ENCODE peak calls at places on chromosomes 3 and 15, in nine cellular contexts. One of them, this sample, is unnamed.

GRCh38 chr3:61414456-61414855 is 146.9 kb upstream of the PTPRG start:
- ATAC-seq in mucosa of descending colon: no peak
- ATAC-seq in right lobe of liver: no peak
- ATAC-seq in aorta: no peak
- ATAC-seq in CD8-positive, alpha-beta T cell: no peak
- ATAC-seq in naive B cell: no peak
- ATAC-seq in activated naive CD8-positive, alpha-beta T cell treated with anti-CD3 and anti-CD28 coated beads, Interleukin-2, amount 10 ng/mL, durations not matched to agents 7 days and 5 days: no peak
- ATAC-seq in Right ventricle myocardium superior: no peak
- ATAC-seq in omental fat pad: no peak
- ATAC-seq in this sample: no peak

GRCh38 chr3:173238091-173238490 is 97.1 kb upstream of the SPATA16 start:
- ATAC-seq in mucosa of descending colon: no peak
- ATAC-seq in right lobe of liver: no peak
- ATAC-seq in aorta: no peak
- ATAC-seq in CD8-positive, alpha-beta T cell: no peak
- ATAC-seq in naive B cell: no peak
- ATAC-seq in activated naive CD8-positive, alpha-beta T cell treated with anti-CD3 and anti-CD28 coated beads, Interleukin-2, amount 10 ng/mL, durations not matched to agents 7 days and 5 days: no peak
- ATAC-seq in Right ventricle myocardium superior: no peak
- ATAC-seq in omental fat pad: no peak
- ATAC-seq in this sample: no peak

GRCh38 chr3:31704651-31705179 is 172.0 kb downstream of the STT3B start:
- ATAC-seq in mucosa of descending colon: peak; percentile 96
- ATAC-seq in right lobe of liver: peak; percentile 74
- ATAC-seq in aorta: no peak
- ATAC-seq in CD8-positive, alpha-beta T cell: no peak
- ATAC-seq in naive B cell: no peak
- ATAC-seq in activated naive CD8-positive, alpha-beta T cell treated with anti-CD3 and anti-CD28 coated beads, Interleukin-2, amount 10 ng/mL, durations not matched to agents 7 days and 5 days: no peak
- ATAC-seq in Right ventricle myocardium superior: peak; percentile 38
- ATAC-seq in omental fat pad: no peak
- ATAC-seq in this sample: peak; percentile 87

GRCh38 chr15:99708563-99708962 is 24.7 kb downstream of the LYSMD4 start:
- ATAC-seq in mucosa of descending colon: peak; percentile 96
- ATAC-seq in right lobe of liver: peak; percentile 69
- ATAC-seq in aorta: peak; percentile 79
- ATAC-seq in CD8-positive, alpha-beta T cell: no peak
- ATAC-seq in naive B cell: no peak
- ATAC-seq in activated naive CD8-positive, alpha-beta T cell treated with anti-CD3 and anti-CD28 coated beads, Interleukin-2, amount 10 ng/mL, durations not matched to agents 7 days and 5 days: no peak
- ATAC-seq in Right ventricle myocardium superior: peak; percentile 73
- ATAC-seq in omental fat pad: peak; percentile 89
- ATAC-seq in this sample: peak; percentile 96

GRCh38 chr3:165133188-165133899 is 55.0 kb upstream of the SI start:
- ATAC-seq in mucosa of descending colon: peak; percentile 95
- ATAC-seq in right lobe of liver: peak; percentile 65
- ATAC-seq in aorta: no peak
- ATAC-seq in CD8-positive, alpha-beta T cell: no peak
- ATAC-seq in naive B cell: no peak
- ATAC-seq in activated naive CD8-positive, alpha-beta T cell treated with anti-CD3 and anti-CD28 coated beads, Interleukin-2, amount 10 ng/mL, durations not matched to agents 7 days and 5 days: no peak
- ATAC-seq in Right ventricle myocardium superior: no peak
- ATAC-seq in omental fat pad: no peak
- ATAC-seq in this sample: no peak

GRCh38 chr3:177813322-177813721 is 616.0 kb upstream of the TBL1XR1 start:
- ATAC-seq in mucosa of descending colon: no peak
- ATAC-seq in right lobe of liver: peak; percentile 65
- ATAC-seq in aorta: no peak
- ATAC-seq in CD8-positive, alpha-beta T cell: no peak
- ATAC-seq in naive B cell: no peak
- ATAC-seq in activated naive CD8-positive, alpha-beta T cell treated with anti-CD3 and anti-CD28 coated beads, Interleukin-2, amount 10 ng/mL, durations not matched to agents 7 days and 5 days: no peak
- ATAC-seq in Right ventricle myocardium superior: peak; percentile 65
- ATAC-seq in omental fat pad: no peak
- ATAC-seq in this sample: no peak

GRCh38 chr15:70559223-70559823 is 204.0 kb downstream of the UACA start:
- ATAC-seq in mucosa of descending colon: peak; percentile 82
- ATAC-seq in right lobe of liver: peak; percentile 87
- ATAC-seq in aorta: no peak
- ATAC-seq in CD8-positive, alpha-beta T cell: peak; percentile 84
- ATAC-seq in naive B cell: peak; percentile 63
- ATAC-seq in activated naive CD8-positive, alpha-beta T cell treated with anti-CD3 and anti-CD28 coated beads, Interleukin-2, amount 10 ng/mL, durations not matched to agents 7 days and 5 days: peak; percentile 94
- ATAC-seq in Right ventricle myocardium superior: peak; percentile 52
- ATAC-seq in omental fat pad: no peak
- ATAC-seq in this sample: peak; percentile 46

GRCh38 chr3:15794303-15794771 is 3.4 kb downstream of the ANKRD28 start:
- ATAC-seq in mucosa of descending colon: no peak
- ATAC-seq in right lobe of liver: no peak
- ATAC-seq in aorta: no peak
- ATAC-seq in CD8-positive, alpha-beta T cell: peak; percentile 26
- ATAC-seq in naive B cell: peak; percentile 48
- ATAC-seq in activated naive CD8-positive, alpha-beta T cell treated with anti-CD3 and anti-CD28 coated beads, Interleukin-2, amount 10 ng/mL, durations not matched to agents 7 days and 5 days: no peak
- ATAC-seq in Right ventricle myocardium superior: no peak
- ATAC-seq in omental fat pad: no peak
- ATAC-seq in this sample: no peak

GRCh38 chr15:90902996-90903732 is at the start of gene MAN2A2:
- ATAC-seq in mucosa of descending colon: peak; percentile 80
- ATAC-seq in right lobe of liver: peak; percentile 82
- ATAC-seq in aorta: peak; percentile 73
- ATAC-seq in CD8-positive, alpha-beta T cell: peak; percentile 65
- ATAC-seq in naive B cell: peak; percentile 62
- ATAC-seq in activated naive CD8-positive, alpha-beta T cell treated with anti-CD3 and anti-CD28 coated beads, Interleukin-2, amount 10 ng/mL, durations not matched to agents 7 days and 5 days: peak; percentile 71
- ATAC-seq in Right ventricle myocardium superior: peak; percentile 44
- ATAC-seq in omental fat pad: peak; percentile 50
- ATAC-seq in this sample: peak; percentile 63

GRCh38 chr3:20225769-20226168 is 39.8 kb upstream of the SGO1 start:
- ATAC-seq in mucosa of descending colon: no peak
- ATAC-seq in right lobe of liver: peak; percentile 85
- ATAC-seq in aorta: no peak
- ATAC-seq in CD8-positive, alpha-beta T cell: no peak
- ATAC-seq in naive B cell: no peak
- ATAC-seq in activated naive CD8-positive, alpha-beta T cell treated with anti-CD3 and anti-CD28 coated beads, Interleukin-2, amount 10 ng/mL, durations not matched to agents 7 days and 5 days: no peak
- ATAC-seq in Right ventricle myocardium superior: no peak
- ATAC-seq in omental fat pad: no peak
- ATAC-seq in this sample: no peak

GRCh38 chr15:31012455-31012854 is 21.0 kb upstream of the MTMR10 start:
- ATAC-seq in mucosa of descending colon: no peak
- ATAC-seq in right lobe of liver: no peak
- ATAC-seq in aorta: no peak
- ATAC-seq in CD8-positive, alpha-beta T cell: no peak
- ATAC-seq in naive B cell: no peak
- ATAC-seq in activated naive CD8-positive, alpha-beta T cell treated with anti-CD3 and anti-CD28 coated beads, Interleukin-2, amount 10 ng/mL, durations not matched to agents 7 days and 5 days: no peak
- ATAC-seq in Right ventricle myocardium superior: no peak
- ATAC-seq in omental fat pad: no peak
- ATAC-seq in this sample: no peak

GRCh38 chr15:81492303-81492702 is 118.3 kb upstream of the TMC3 start:
- ATAC-seq in mucosa of descending colon: no peak
- ATAC-seq in right lobe of liver: no peak
- ATAC-seq in aorta: no peak
- ATAC-seq in CD8-positive, alpha-beta T cell: no peak
- ATAC-seq in naive B cell: no peak
- ATAC-seq in activated naive CD8-positive, alpha-beta T cell treated with anti-CD3 and anti-CD28 coated beads, Interleukin-2, amount 10 ng/mL, durations not matched to agents 7 days and 5 days: no peak
- ATAC-seq in Right ventricle myocardium superior: no peak
- ATAC-seq in omental fat pad: no peak
- ATAC-seq in this sample: peak; percentile 57

GRCh38 chr3:99012051-99012450 is 110.6 kb upstream of the DCBLD2 start:
- ATAC-seq in mucosa of descending colon: no peak
- ATAC-seq in right lobe of liver: no peak
- ATAC-seq in aorta: peak; percentile 53
- ATAC-seq in CD8-positive, alpha-beta T cell: no peak
- ATAC-seq in naive B cell: no peak
- ATAC-seq in activated naive CD8-positive, alpha-beta T cell treated with anti-CD3 and anti-CD28 coated beads, Interleukin-2, amount 10 ng/mL, durations not matched to agents 7 days and 5 days: no peak
- ATAC-seq in Right ventricle myocardium superior: peak; percentile 31
- ATAC-seq in omental fat pad: no peak
- ATAC-seq in this sample: no peak

GRCh38 chr15:64507293-64507802 is 47.0 kb downstream of the ZNF609 start:
- ATAC-seq in mucosa of descending colon: peak; percentile 97
- ATAC-seq in right lobe of liver: peak; percentile 91
- ATAC-seq in aorta: peak; percentile 90
- ATAC-seq in CD8-positive, alpha-beta T cell: peak; percentile 68
- ATAC-seq in naive B cell: peak; percentile 82
- ATAC-seq in activated naive CD8-positive, alpha-beta T cell treated with anti-CD3 and anti-CD28 coated beads, Interleukin-2, amount 10 ng/mL, durations not matched to agents 7 days and 5 days: peak; percentile 74
- ATAC-seq in Right ventricle myocardium superior: peak; percentile 96
- ATAC-seq in omental fat pad: peak; percentile 97
- ATAC-seq in this sample: peak; percentile 77

GRCh38 chr3:71245052-71245488 is 338.5 kb downstream of the FOXP1 start:
- ATAC-seq in mucosa of descending colon: peak; percentile 37
- ATAC-seq in right lobe of liver: peak; percentile 10
- ATAC-seq in aorta: peak; percentile 75
- ATAC-seq in CD8-positive, alpha-beta T cell: no peak
- ATAC-seq in naive B cell: no peak
- ATAC-seq in activated naive CD8-positive, alpha-beta T cell treated with anti-CD3 and anti-CD28 coated beads, Interleukin-2, amount 10 ng/mL, durations not matched to agents 7 days and 5 days: no peak
- ATAC-seq in Right ventricle myocardium superior: peak; percentile 54
- ATAC-seq in omental fat pad: no peak
- ATAC-seq in this sample: no peak

GRCh38 chr3:149534671-149535394 is 60.3 kb downstream of the TM4SF4 start:
- ATAC-seq in mucosa of descending colon: peak; percentile 54
- ATAC-seq in right lobe of liver: peak; percentile 20
- ATAC-seq in aorta: no peak
- ATAC-seq in CD8-positive, alpha-beta T cell: no peak
- ATAC-seq in naive B cell: no peak
- ATAC-seq in activated naive CD8-positive, alpha-beta T cell treated with anti-CD3 and anti-CD28 coated beads, Interleukin-2, amount 10 ng/mL, durations not matched to agents 7 days and 5 days: no peak
- ATAC-seq in Right ventricle myocardium superior: peak; percentile 57
- ATAC-seq in omental fat pad: no peak
- ATAC-seq in this sample: no peak

GRCh38 chr3:183392166-183393034 is 36.0 kb downstream of the MCF2L2 start:
- ATAC-seq in mucosa of descending colon: no peak
- ATAC-seq in right lobe of liver: no peak
- ATAC-seq in aorta: no peak
- ATAC-seq in CD8-positive, alpha-beta T cell: no peak
- ATAC-seq in naive B cell: no peak
- ATAC-seq in activated naive CD8-positive, alpha-beta T cell treated with anti-CD3 and anti-CD28 coated beads, Interleukin-2, amount 10 ng/mL, durations not matched to agents 7 days and 5 days: no peak
- ATAC-seq in Right ventricle myocardium superior: no peak
- ATAC-seq in omental fat pad: no peak
- ATAC-seq in this sample: no peak

GRCh38 chr3:69485489-69485888 is 99.6 kb upstream of the FRMD4B start:
- ATAC-seq in mucosa of descending colon: no peak
- ATAC-seq in right lobe of liver: no peak
- ATAC-seq in aorta: no peak
- ATAC-seq in CD8-positive, alpha-beta T cell: no peak
- ATAC-seq in naive B cell: no peak
- ATAC-seq in activated naive CD8-positive, alpha-beta T cell treated with anti-CD3 and anti-CD28 coated beads, Interleukin-2, amount 10 ng/mL, durations not matched to agents 7 days and 5 days: no peak
- ATAC-seq in Right ventricle myocardium superior: no peak
- ATAC-seq in omental fat pad: no peak
- ATAC-seq in this sample: no peak

GRCh38 chr3:107143206-107143605 is 234.0 kb upstream of the CCDC54 start:
- ATAC-seq in mucosa of descending colon: no peak
- ATAC-seq in right lobe of liver: no peak
- ATAC-seq in aorta: no peak
- ATAC-seq in CD8-positive, alpha-beta T cell: no peak
- ATAC-seq in naive B cell: no peak
- ATAC-seq in activated naive CD8-positive, alpha-beta T cell treated with anti-CD3 and anti-CD28 coated beads, Interleukin-2, amount 10 ng/mL, durations not matched to agents 7 days and 5 days: no peak
- ATAC-seq in Right ventricle myocardium superior: no peak
- ATAC-seq in omental fat pad: no peak
- ATAC-seq in this sample: no peak

GRCh38 chr15:100849021-100849831 is 30.4 kb upstream of the ALDH1A3 start:
- ATAC-seq in mucosa of descending colon: peak; percentile 90
- ATAC-seq in right lobe of liver: peak; percentile 18
- ATAC-seq in aorta: peak; percentile 60
- ATAC-seq in CD8-positive, alpha-beta T cell: peak; percentile 94
- ATAC-seq in naive B cell: peak; percentile 92
- ATAC-seq in activated naive CD8-positive, alpha-beta T cell treated with anti-CD3 and anti-CD28 coated beads, Interleukin-2, amount 10 ng/mL, durations not matched to agents 7 days and 5 days: peak; percentile 91
- ATAC-seq in Right ventricle myocardium superior: peak; percentile 63
- ATAC-seq in omental fat pad: peak; percentile 94
- ATAC-seq in this sample: peak; percentile 78

GRCh38 chr15:90816401-90817116 is 51.8 kb upstream of the FURIN start:
- ATAC-seq in mucosa of descending colon: no peak
- ATAC-seq in right lobe of liver: no peak
- ATAC-seq in aorta: no peak
- ATAC-seq in CD8-positive, alpha-beta T cell: peak; percentile 56
- ATAC-seq in naive B cell: no peak
- ATAC-seq in activated naive CD8-positive, alpha-beta T cell treated with anti-CD3 and anti-CD28 coated beads, Interleukin-2, amount 10 ng/mL, durations not matched to agents 7 days and 5 days: no peak
- ATAC-seq in Right ventricle myocardium superior: no peak
- ATAC-seq in omental fat pad: no peak
- ATAC-seq in this sample: no peak

GRCh38 chr3:115160295-115160694 is 13.2 kb upstream of the ZBTB20 start:
- ATAC-seq in mucosa of descending colon: no peak
- ATAC-seq in right lobe of liver: no peak
- ATAC-seq in aorta: no peak
- ATAC-seq in CD8-positive, alpha-beta T cell: no peak
- ATAC-seq in naive B cell: no peak
- ATAC-seq in activated naive CD8-positive, alpha-beta T cell treated with anti-CD3 and anti-CD28 coated beads, Interleukin-2, amount 10 ng/mL, durations not matched to agents 7 days and 5 days: no peak
- ATAC-seq in Right ventricle myocardium superior: no peak
- ATAC-seq in omental fat pad: no peak
- ATAC-seq in this sample: no peak

GRCh38 chr3:186599785-186600166 is 13.1 kb upstream of the AHSG start:
- ATAC-seq in mucosa of descending colon: no peak
- ATAC-seq in right lobe of liver: peak; percentile 19
- ATAC-seq in aorta: peak; percentile 15
- ATAC-seq in CD8-positive, alpha-beta T cell: no peak
- ATAC-seq in naive B cell: no peak
- ATAC-seq in activated naive CD8-positive, alpha-beta T cell treated with anti-CD3 and anti-CD28 coated beads, Interleukin-2, amount 10 ng/mL, durations not matched to agents 7 days and 5 days: no peak
- ATAC-seq in Right ventricle myocardium superior: no peak
- ATAC-seq in omental fat pad: no peak
- ATAC-seq in this sample: peak; percentile 13

GRCh38 chr15:92226020-92226612 is 167.6 kb upstream of the ST8SIA2 start:
- ATAC-seq in mucosa of descending colon: peak; percentile 61
- ATAC-seq in right lobe of liver: peak; percentile 91
- ATAC-seq in aorta: no peak
- ATAC-seq in CD8-positive, alpha-beta T cell: no peak
- ATAC-seq in naive B cell: no peak
- ATAC-seq in activated naive CD8-positive, alpha-beta T cell treated with anti-CD3 and anti-CD28 coated beads, Interleukin-2, amount 10 ng/mL, durations not matched to agents 7 days and 5 days: no peak
- ATAC-seq in Right ventricle myocardium superior: peak; percentile 87
- ATAC-seq in omental fat pad: no peak
- ATAC-seq in this sample: peak; percentile 38